ENCODE peak calls at places on chromosomes 2 and 18, in ten cellular contexts. B, W, I, L, P, N, C, S, U and V are unnamed samples.

GRCh38 chr2:39546937-39547336 is 109.9 kb upstream of the MAP4K3 start:
- DNase-seq in B (no peak), W (no peak), I (no peak), L (no peak), P (no peak), N (peak; percentile 62), C (no peak), S (no peak), U (no peak), V (no peak)

GRCh38 chr2:100344433-100344832 is 22.1 kb upstream of the LONRF2 start:
- DNase-seq in B (no peak), W (no peak), I (no peak), L (no peak), P (no peak), N (no peak), C (no peak), S (peak; percentile 24), U (no peak), V (no peak)

GRCh38 chr18:13465126-13465446 is 246.5 kb downstream of the LDLRAD4 start:
- DNase-seq in B (no peak), W (no peak), I (no peak), L (no peak), P (no peak), N (no peak), C (no peak), S (no peak), U (no peak), V (no peak)

GRCh38 chr2:236167297-236168109 is 683 bp downstream of the GBX2 start:
- DNase-seq in B (no peak), W (peak; percentile 53), I (no peak), L (peak; percentile 76), P (peak; percentile 61), N (peak; percentile 78), C (no peak), S (peak; percentile 23), U (no peak), V (no peak)

GRCh38 chr2:146579154-146579930 is 1265.5 kb upstream of the ACVR2A start:
- DNase-seq in B (no peak), W (no peak), I (no peak), L (no peak), P (no peak), N (peak; percentile 85), C (no peak), S (no peak), U (no peak), V (no peak)

GRCh38 chr2:238670341-238670681 is 177.6 kb upstream of the TWIST2 start:
- DNase-seq in B (no peak), W (no peak), I (no peak), L (no peak), P (no peak), N (no peak), C (no peak), S (no peak), U (no peak), V (no peak)

GRCh38 chr2:39377226-39377939 is 59.7 kb downstream of the MAP4K3 start:
- DNase-seq in B (no peak), W (no peak), I (no peak), L (no peak), P (no peak), N (peak; percentile 17), C (no peak), S (no peak), U (no peak), V (no peak)

GRCh38 chr2:228545749-228546148 is 364.3 kb upstream of the SPHKAP start:
- DNase-seq in B (no peak), W (no peak), I (no peak), L (no peak), P (no peak), N (peak; percentile 30), C (no peak), S (no peak), U (no peak), V (no peak)

GRCh38 chr18:53610957-53611356 is 613.5 kb downstream of the MBD2 start:
- DNase-seq in B (no peak), W (no peak), I (no peak), L (no peak), P (no peak), N (no peak), C (no peak), S (no peak), U (no peak), V (no peak)

GRCh38 chr2:161005170-161005569 is 155.1 kb upstream of the TANK start:
- DNase-seq in B (no peak), W (no peak), I (no peak), L (no peak), P (no peak), N (no peak), C (no peak), S (no peak), U (no peak), V (no peak)

GRCh38 chr2:9560628-9561027 is 5.0 kb upstream of the ADAM17 start:
- DNase-seq in B (no peak), W (no peak), I (no peak), L (no peak), P (no peak), N (no peak), C (no peak), S (no peak), U (no peak), V (no peak)

GRCh38 chr18:46916551-46917107 is 678 bp downstream of the PIAS2 start:
- DNase-seq in B (no peak), W (no peak), I (no peak), L (no peak), P (no peak), N (peak; percentile 54), C (peak; percentile 7), S (no peak), U (peak; percentile 25), V (no peak)

GRCh38 chr2:45237128-45237527 is 227.9 kb upstream of the SIX2 start:
- DNase-seq in B (no peak), W (no peak), I (no peak), L (no peak), P (no peak), N (peak; percentile 63), C (no peak), S (no peak), U (no peak), V (no peak)

GRCh38 chr2:9174771-9175441 is 31.7 kb upstream of the ASAP2 start:
- DNase-seq in B (no peak), W (no peak), I (no peak), L (no peak), P (no peak), N (peak; percentile 76), C (no peak), S (no peak), U (no peak), V (no peak)

GRCh38 chr18:44968336-44968735 is 287.6 kb downstream of the SETBP1 start:
- DNase-seq in B (no peak), W (no peak), I (no peak), L (no peak), P (no peak), N (no peak), C (no peak), S (peak; percentile 63), U (no peak), V (no peak)

GRCh38 chr2:169452080-169452479 is 27.2 kb upstream of the BBS5 start:
- DNase-seq in B (no peak), W (peak; percentile 10), I (no peak), L (no peak), P (no peak), N (peak; percentile 75), C (no peak), S (no peak), U (no peak), V (no peak)

GRCh38 chr2:112220186-112220585 is 34.7 kb downstream of the ZC3H8 start:
- DNase-seq in B (no peak), W (no peak), I (no peak), L (no peak), P (no peak), N (no peak), C (no peak), S (no peak), U (no peak), V (no peak)

GRCh38 chr2:112220831-112221230 is 34.0 kb downstream of the ZC3H8 start:
- DNase-seq in B (no peak), W (no peak), I (no peak), L (no peak), P (no peak), N (no peak), C (no peak), S (no peak), U (no peak), V (no peak)

GRCh38 chr2:112217854-112218253 is 37.0 kb downstream of the ZC3H8 start:
- DNase-seq in B (no peak), W (no peak), I (no peak), L (no peak), P (no peak), N (no peak), C (no peak), S (no peak), U (no peak), V (no peak)

GRCh38 chr2:112216158-112216557 is 38.7 kb downstream of the ZC3H8 start:
- DNase-seq in B (no peak), W (peak; percentile 7), I (no peak), L (no peak), P (no peak), N (peak; percentile 56), C (no peak), S (no peak), U (no peak), V (no peak)
- TF ChIP-seq CTCF in B (no peak), W (no peak), I (no peak), L (no peak), P (no peak), N (peak; percentile 61), C (no peak), S (no peak), U (no peak), V (no peak)

GRCh38 chr2:60064687-60065361 is 488.6 kb downstream of the BCL11A start:
- DNase-seq in B (no peak), W (no peak), I (no peak), L (peak; percentile 20), P (no peak), N (no peak), C (no peak), S (peak; percentile 48), U (no peak), V (no peak)
- TF ChIP-seq CTCF in B (no peak), W (no peak), I (no peak), L (no peak), P (no peak), N (no peak), C (no peak), S (no peak), U (no peak), V (no peak)

GRCh38 chr18:69588301-69588700 is 187.6 kb downstream of the DOK6 start:
- DNase-seq in B (no peak), W (no peak), I (no peak), L (no peak), P (no peak), N (peak; percentile 21), C (no peak), S (no peak), U (no peak), V (no peak)
- TF ChIP-seq CTCF in B (no peak), W (no peak), I (no peak), L (no peak), P (no peak), N (peak; percentile 15), C (no peak), S (no peak), U (no peak), V (peak; percentile 20)

DNA sequence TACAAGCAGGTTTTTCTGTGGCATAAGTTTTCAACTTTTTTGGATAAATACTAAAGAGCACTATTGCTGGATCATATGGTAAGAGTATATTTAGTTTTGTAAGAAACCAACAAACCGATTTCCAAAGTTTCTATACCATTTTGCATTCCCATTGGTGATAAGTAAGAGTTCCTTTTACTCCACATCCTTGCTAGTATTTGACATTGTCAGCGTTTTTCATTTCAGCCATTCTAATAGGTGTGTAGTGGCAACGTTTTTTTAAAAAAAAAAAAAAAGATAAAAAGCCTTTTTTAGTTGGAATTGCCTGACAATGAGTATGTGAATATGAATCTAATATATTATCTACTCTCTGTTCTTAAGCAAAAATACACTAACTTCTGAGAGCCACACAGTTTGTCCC is 185.9 kb downstream of the AGPS start:
- DNase-seq in B (no peak), W (no peak), I (no peak), L (no peak), P (no peak), N (no peak), C (no peak), S (no peak), U (no peak), V (no peak)
- TF ChIP-seq CTCF in B (no peak), W (no peak), I (no peak), L (no peak), P (no peak), N (no peak), C (no peak), S (no peak), U (no peak), V (no peak)